ENCODE peak calls at places on chromosomes 11 and 22, in seven cellular contexts. A is colonic mucosa; C is uterus; U is psoas muscle; F is left ventricle myocardium inferior; O is CD8-positive, alpha-beta memory T cell; P is tibial nerve. V is an unnamed sample.
A peak's percentile ranks its signal among the peaks of the same experiment; 100 is the strongest.

GRCh38 chr11:66443602-66444001 is 5.0 kb upstream of the MRPL11 start:
- DNase-seq in A (no peak), C (no peak), U (no peak), F (no peak), O (no peak), P (no peak), V (no peak)

GRCh38 chr22:50612715-50613221 is 12.2 kb downstream of the MAPK8IP2 start:
- DNase-seq in A (peak; percentile 71), C (no peak), U (no peak), F (no peak), O (no peak), P (no peak), V (no peak)

GRCh38 chr11:128835741-128836410 is 31.2 kb downstream of the KCNJ1 start:
- DNase-seq in A (no peak), C (no peak), U (no peak), F (peak; percentile 65), O (no peak), P (no peak), V (no peak)

GRCh38 chr11:18366286-18366685 is 28.1 kb upstream of the LDHA start:
- DNase-seq in A (no peak), C (no peak), U (no peak), F (no peak), O (no peak), P (no peak), V (no peak)

GRCh38 chr11:72012091-72012630 is 13.5 kb downstream of the IL18BP start:
- DNase-seq in A (no peak), C (no peak), U (no peak), F (no peak), O (no peak), P (no peak), V (no peak)

GRCh38 chr22:35887296-35887875 is 141.2 kb downstream of the RBFOX2 start:
- DNase-seq in A (no peak), C (no peak), U (no peak), F (no peak), O (no peak), P (no peak), V (no peak)

GRCh38 chr11:34194576-34195335 is 89.3 kb downstream of the NAT10 start:
- DNase-seq in A (no peak), C (no peak), U (no peak), F (no peak), O (no peak), P (no peak), V (no peak)

GRCh38 chr11:57405271-57405890 is 14.9 kb upstream of the PRG2 start:
- DNase-seq in A (no peak), C (no peak), U (no peak), F (no peak), O (no peak), P (no peak), V (no peak)

GRCh38 chr11:64887757-64888405 is 9.5 kb upstream of the EHD1 start:
- DNase-seq in A (peak; percentile 92), C (peak; percentile 69), U (peak; percentile 86), F (peak; percentile 85), O (peak; percentile 78), P (peak; percentile 64), V (peak; percentile 76)

GRCh38 chr11:113729456-113729855 is 23.3 kb upstream of the TMPRSS5 start:
- DNase-seq in A (no peak), C (no peak), U (no peak), F (no peak), O (no peak), P (no peak), V (no peak)

GRCh38 chr11:66020212-66020611 is 6.1 kb downstream of the CATSPER1 start:
- DNase-seq in A (no peak), C (no peak), U (no peak), F (no peak), O (no peak), P (no peak), V (no peak)

GRCh38 chr11:11582261-11582701 is 39.5 kb downstream of the GALNT18 start:
- DNase-seq in A (no peak), C (no peak), U (no peak), F (no peak), O (no peak), P (no peak), V (peak; percentile 80)

GRCh38 chr22:44928711-44929347 is 81.0 kb downstream of the PHF21B start:
- DNase-seq in A (no peak), C (no peak), U (no peak), F (peak; percentile 5), O (no peak), P (no peak), V (peak; percentile 26)

GRCh38 chr11:33734441-33735165 is 1.6 kb downstream of the CD59 start:
- DNase-seq in A (peak; percentile 69), C (no peak), U (peak; percentile 41), F (no peak), O (no peak), P (no peak), V (no peak)

GRCh38 chr11:121082670-121083069 is 18.4 kb upstream of the TECTA start:
- DNase-seq in A (no peak), C (no peak), U (no peak), F (no peak), O (no peak), P (no peak), V (no peak)

GRCh38 chr22:44200855-44201550 is 20.3 kb downstream of the PARVG start:
- DNase-seq in A (no peak), C (no peak), U (no peak), F (no peak), O (no peak), P (no peak), V (no peak)

GRCh38 chr11:14041565-14041964 is 79.0 kb downstream of the SPON1 start:
- DNase-seq in A (no peak), C (no peak), U (no peak), F (no peak), O (no peak), P (no peak), V (no peak)

GRCh38 chr11:44622721-44623258 is 57.3 kb downstream of the CD82 start:
- DNase-seq in A (peak; percentile 15), C (no peak), U (no peak), F (no peak), O (no peak), P (no peak), V (no peak)

GRCh38 chr11:61453702-61454101 is 23.8 kb downstream of the SDHAF2 start:
- DNase-seq in A (no peak), C (no peak), U (no peak), F (no peak), O (no peak), P (no peak), V (no peak)

GRCh38 chr11:82864268-82864667 is 36.0 kb downstream of the PRCP start:
- DNase-seq in A (peak; percentile 41), C (peak; percentile 44), U (peak; percentile 44), F (peak; percentile 20), O (no peak), P (peak; percentile 53), V (peak; percentile 68)

GRCh38 chr11:61782841-61783240 is 9.6 kb downstream of the TMEM258 start:
- DNase-seq in A (no peak), C (no peak), U (no peak), F (no peak), O (no peak), P (no peak), V (no peak)

GRCh38 chr11:133926466-133927246 is 30.1 kb downstream of the IGSF9B start:
- DNase-seq in A (no peak), C (no peak), U (no peak), F (no peak), O (no peak), P (no peak), V (no peak)

GRCh38 chr11:62689421-62690183 is at the start of gene LRRN4CL:
- DNase-seq in A (peak; percentile 56), C (peak; percentile 98), U (peak; percentile 90), F (peak; percentile 79), O (no peak), P (peak; percentile 79), V (no peak)

GRCh38 chr11:128898580-128899344 is 7.6 kb downstream of the KCNJ5 start:
- DNase-seq in A (no peak), C (no peak), U (peak; percentile 40), F (no peak), O (no peak), P (no peak), V (no peak)

GRCh38 chr11:19577391-19577831 is 135.2 kb upstream of the NAV2 start:
- DNase-seq in A (no peak), C (peak; percentile 37), U (no peak), F (peak; percentile 32), O (no peak), P (no peak), V (no peak)

GRCh38 chr11:32792948-32793475 is 1.4 kb downstream of the CCDC73 start:
- DNase-seq in A (peak; percentile 67), C (peak; percentile 60), U (peak; percentile 35), F (peak; percentile 27), O (peak; percentile 28), P (peak; percentile 37), V (peak; percentile 72)

GRCh38 chr11:8357891-8358566 is 94.4 kb upstream of the LMO1 start:
- DNase-seq in A (no peak), C (no peak), U (no peak), F (no peak), O (no peak), P (no peak), V (no peak)

GRCh38 chr22:40747361-40747760 is 68.1 kb downstream of the MCHR1 start:
- DNase-seq in A (no peak), C (peak; percentile 8), U (no peak), F (no peak), O (no peak), P (no peak), V (no peak)

GRCh38 chr11:76380161-76380976 is 563 bp downstream of the THAP12 start:
- DNase-seq in A (peak; percentile 50), C (no peak), U (peak; percentile 48), F (no peak), O (peak; percentile 50), P (no peak), V (peak; percentile 29)

GRCh38 chr11:9137293-9138132 is 46.1 kb upstream of the SCUBE2 start:
- DNase-seq in A (peak; percentile 84), C (peak; percentile 67), U (peak; percentile 70), F (peak; percentile 66), O (peak; percentile 28), P (peak; percentile 53), V (peak; percentile 84)

GRCh38 chr11:126415128-126415527 is 59.6 kb downstream of the ST3GAL4 start:
- DNase-seq in A (peak; percentile 77), C (peak; percentile 90), U (peak; percentile 85), F (peak; percentile 88), O (no peak), P (peak; percentile 87), V (peak; percentile 78)
- H3K27ac ChIP-seq in A (peak overlapping the region; percentile 68), C (peak overlapping the region; percentile 79), U (peak overlapping the region; percentile 71), F (peak overlapping the region; percentile 91), O (no peak overlapping the region), P (peak overlapping the region; percentile 96), V (peak overlapping the region; percentile 85)

GRCh38 chr22:42805998-42806481 is 51.0 kb downstream of the ARFGAP3 start:
- DNase-seq in A (no peak), C (no peak), U (no peak), F (no peak), O (no peak), P (no peak), V (no peak)
- H3K27ac ChIP-seq in A (peak overlapping the region; percentile 17), C (peak overlapping the region; percentile 72), U (peak overlapping the region; percentile 47), F (peak overlapping the region; percentile 75), O (no peak overlapping the region), P (peak overlapping the region; percentile 60), V (peak overlapping the region; percentile 76)

GRCh38 chr11:74713686-74714085 is 17.5 kb downstream of the CHRDL2 start:
- DNase-seq in A (no peak), C (no peak), U (no peak), F (no peak), O (no peak), P (no peak), V (no peak)
- H3K27ac ChIP-seq in A (no peak overlapping the region), C (no peak overlapping the region), U (no peak overlapping the region), F (no peak overlapping the region), O (no peak overlapping the region), P (no peak overlapping the region), V (no peak overlapping the region)

GRCh38 chr11:1436468-1437030 is 46.8 kb downstream of the BRSK2 start:
- DNase-seq in A (no peak), C (no peak), U (no peak), F (no peak), O (no peak), P (no peak), V (no peak)
- H3K27ac ChIP-seq in A (no peak overlapping the region), C (no peak overlapping the region), U (no peak overlapping the region), F (no peak overlapping the region), O (no peak overlapping the region), P (no peak overlapping the region), V (no peak overlapping the region)

V was measured in dorsolateral prefrontal cortex.